ENCODE peak calls at places on chromosomes 4 and X, in five cellular contexts. C is spleen, D is tibial nerve, A is uterus, V is Peyer's patch. P is an unnamed sample.

GRCh38 chr4:98663226-98664006 is 5.0 kb upstream of the TSPAN5 start:
- DNase-seq in D (peak; percentile 15), A (no peak), C (peak; percentile 82), V (peak; percentile 73), P (no peak)

GRCh38 chrX:17375631-17376380 is 806 bp downstream of the NHS start:
- DNase-seq in D (peak; percentile 13), V (no peak), C (peak; percentile 71), A (no peak), P (no peak)

GRCh38 chr4:109009909-109010308 is 247.1 kb upstream of the ETNPPL start:
- DNase-seq in C (no peak), D (no peak), V (no peak), A (no peak), P (no peak)

GRCh38 chr4:127140306-127140705 is 492.5 kb upstream of the INTU start:
- DNase-seq in A (no peak), V (no peak), C (no peak), D (no peak), P (no peak)

GRCh38 chr4:10096201-10096975 is 20.2 kb downstream of the WDR1 start:
- DNase-seq in C (peak; percentile 90), D (peak; percentile 40), A (peak; percentile 72), V (peak; percentile 64), P (peak; percentile 89)

GRCh38 chr4:147160908-147161513 is 215.3 kb upstream of the TTC29 start:
- DNase-seq in C (no peak), A (no peak), D (no peak), V (no peak), P (peak; percentile 17)

GRCh38 chrX:136210243-136210642 is 41.0 kb downstream of the MAP7D3 start:
- DNase-seq in A (no peak), C (no peak), D (no peak), V (peak; percentile 37), P (no peak)

GRCh38 chrX:153690466-153690865 is 2.7 kb downstream of the SLC6A8 start:
- DNase-seq in V (no peak), C (no peak), A (no peak), D (no peak), P (no peak)

GRCh38 chr4:73816814-73817213 is 19.7 kb upstream of the CXCL6 start:
- DNase-seq in V (no peak), A (no peak), C (no peak), D (no peak), P (no peak)

GRCh38 chr4:40055379-40055872 is 1.2 kb upstream of the N4BP2 start:
- DNase-seq in C (no peak), D (no peak), V (no peak), A (no peak), P (no peak)

GRCh38 chr4:186260504-186261448 is 5.2 kb upstream of the F11 start:
- DNase-seq in C (no peak), A (no peak), V (no peak), D (no peak), P (no peak)

GRCh38 chr4:128810331-128810870 is 901 bp downstream of the JADE1 start:
- DNase-seq in A (peak; percentile 24), C (peak; percentile 82), D (no peak), V (peak; percentile 43), P (no peak)

GRCh38 chr4:84024405-84024804 is 474.7 kb downstream of the NKX6-1 start:
- DNase-seq in C (no peak), D (no peak), V (no peak), A (no peak), P (no peak)

GRCh38 chrX:24876782-24877315 is 138.9 kb downstream of the ARX start:
- DNase-seq in A (no peak), D (no peak), V (no peak), C (no peak), P (no peak)

GRCh38 chrX:28591542-28591941 is 4.3 kb downstream of the IL1RAPL1 start:
- DNase-seq in C (no peak), A (no peak), D (no peak), V (no peak), P (no peak)

GRCh38 chr4:56844817-56845580 is 23.5 kb upstream of the SPINK2 start:
- DNase-seq in A (no peak), D (no peak), C (no peak), V (no peak), P (no peak)

GRCh38 chr4:158769175-158769831 is 477 bp downstream of the FNIP2 start:
- DNase-seq in C (peak; percentile 88), A (peak; percentile 38), D (no peak), V (peak; percentile 17), P (no peak)

GRCh38 chr4:20251061-20251795 is 477 bp upstream of the SLIT2 start:
- DNase-seq in C (no peak), V (no peak), A (no peak), D (no peak), P (no peak)

GRCh38 chrX:112211459-112211858 is 128.9 kb upstream of the TRPC5 start:
- DNase-seq in A (no peak), V (no peak), D (no peak), C (no peak), P (no peak)

DNA sequence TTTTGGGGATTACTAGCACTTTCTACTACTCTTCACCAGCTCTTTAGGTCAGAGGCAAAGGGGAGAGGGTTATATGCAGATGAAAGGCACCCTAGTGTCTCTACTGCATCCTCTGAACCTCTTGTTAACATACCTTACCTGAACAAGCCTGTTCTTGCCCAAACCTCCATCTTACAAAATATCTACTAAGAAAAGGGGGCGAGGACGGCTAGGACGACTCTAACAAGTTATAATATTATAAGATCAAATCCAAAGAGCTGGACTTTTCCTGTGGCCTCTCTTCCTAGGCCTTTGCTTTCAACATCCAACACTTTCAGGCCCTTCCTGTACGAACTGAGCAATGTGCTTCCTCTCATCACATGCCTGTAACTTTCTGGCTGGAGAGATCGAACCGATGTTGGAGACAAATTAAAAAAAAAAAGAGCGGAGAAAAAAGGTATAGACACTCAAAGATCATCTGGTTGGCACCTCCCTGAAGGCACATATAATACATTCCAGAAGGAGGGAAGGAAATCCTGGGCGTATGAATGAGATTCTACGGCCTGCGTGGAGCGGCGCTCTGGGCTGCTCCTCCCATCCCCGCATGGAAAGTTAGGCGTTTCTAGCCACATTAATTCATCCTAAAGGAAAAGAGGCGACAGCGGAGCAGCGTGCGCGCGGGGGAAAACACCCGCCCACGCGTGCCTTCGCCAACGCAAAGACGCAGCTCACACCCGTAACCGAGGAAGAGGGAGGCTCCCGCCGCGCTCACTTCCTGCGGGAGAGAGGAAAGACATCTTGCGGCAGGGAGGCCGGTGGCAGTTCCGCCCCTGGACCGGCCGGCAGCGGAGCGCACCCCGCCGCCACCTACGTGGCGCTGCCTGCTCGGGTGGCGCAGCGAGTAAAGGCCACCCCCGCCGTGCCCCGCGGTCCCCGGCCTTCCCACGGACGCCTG is 803 bp downstream of the PRDM5 start:
- DNase-seq in C (peak; percentile 86), D (peak; percentile 53), A (peak; percentile 63), V (no peak), P (peak; percentile 49)
- TF ChIP-seq POLR2A in C (no peak), D (peak; percentile 52), A (peak; percentile 43), V (peak; percentile 38), P (peak; percentile 90)

GRCh38 chr4:6785572-6785925 is 3.0 kb downstream of the KIAA0232 start:
- DNase-seq in D (no peak), C (no peak), V (no peak), A (no peak), P (no peak)

GRCh38 chr4:6782846-6783110 is 251 bp downstream of the KIAA0232 start:
- DNase-seq in V (no peak), A (no peak), C (no peak), D (no peak), P (no peak)

GRCh38 chr4:6782147-6782845 is at the start of gene KIAA0232:
- DNase-seq in V (peak; percentile 89), A (peak; percentile 90), C (peak; percentile 98), D (peak; percentile 82), P (peak; percentile 67)

GRCh38 chr4:6781561-6781960 is 966 bp upstream of the KIAA0232 start:
- DNase-seq in D (no peak), V (no peak), C (no peak), A (no peak), P (no peak)

GRCh38 chr4:6783111-6783981 is 819 bp downstream of the KIAA0232 start:
- DNase-seq in D (peak; percentile 83), A (peak; percentile 89), C (peak; percentile 97), V (peak; percentile 81), P (peak; percentile 75)
- TF ChIP-seq POLR2A in D (peak; percentile 88), A (peak; percentile 87), C (peak; percentile 72), V (peak; percentile 79), P (peak; percentile 30)

DNA sequence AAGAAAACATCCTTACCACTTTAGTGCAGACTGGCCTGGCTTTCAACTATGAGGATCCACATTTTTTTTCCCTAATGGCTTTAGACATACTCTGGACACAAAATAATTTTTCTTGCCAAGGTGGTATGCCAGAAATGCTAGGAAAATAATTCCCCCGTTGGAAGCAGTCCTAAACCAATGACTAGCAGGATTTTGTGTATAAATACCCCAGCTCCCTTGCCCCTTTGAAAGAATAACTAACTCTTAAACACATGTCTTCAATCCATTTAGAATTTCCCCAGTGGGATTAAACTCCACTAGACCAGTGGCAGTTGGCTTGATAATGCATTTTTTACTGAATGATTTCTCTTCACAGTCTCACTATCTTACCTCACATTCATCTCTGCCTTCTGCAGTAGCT is 500.6 kb upstream of the FTHL17 start:
- DNase-seq in V (no peak), C (no peak), D (no peak), A (no peak), P (no peak)
- TF ChIP-seq POLR2A in V (no peak), C (no peak), D (no peak), A (no peak), P (no peak)

DNA sequence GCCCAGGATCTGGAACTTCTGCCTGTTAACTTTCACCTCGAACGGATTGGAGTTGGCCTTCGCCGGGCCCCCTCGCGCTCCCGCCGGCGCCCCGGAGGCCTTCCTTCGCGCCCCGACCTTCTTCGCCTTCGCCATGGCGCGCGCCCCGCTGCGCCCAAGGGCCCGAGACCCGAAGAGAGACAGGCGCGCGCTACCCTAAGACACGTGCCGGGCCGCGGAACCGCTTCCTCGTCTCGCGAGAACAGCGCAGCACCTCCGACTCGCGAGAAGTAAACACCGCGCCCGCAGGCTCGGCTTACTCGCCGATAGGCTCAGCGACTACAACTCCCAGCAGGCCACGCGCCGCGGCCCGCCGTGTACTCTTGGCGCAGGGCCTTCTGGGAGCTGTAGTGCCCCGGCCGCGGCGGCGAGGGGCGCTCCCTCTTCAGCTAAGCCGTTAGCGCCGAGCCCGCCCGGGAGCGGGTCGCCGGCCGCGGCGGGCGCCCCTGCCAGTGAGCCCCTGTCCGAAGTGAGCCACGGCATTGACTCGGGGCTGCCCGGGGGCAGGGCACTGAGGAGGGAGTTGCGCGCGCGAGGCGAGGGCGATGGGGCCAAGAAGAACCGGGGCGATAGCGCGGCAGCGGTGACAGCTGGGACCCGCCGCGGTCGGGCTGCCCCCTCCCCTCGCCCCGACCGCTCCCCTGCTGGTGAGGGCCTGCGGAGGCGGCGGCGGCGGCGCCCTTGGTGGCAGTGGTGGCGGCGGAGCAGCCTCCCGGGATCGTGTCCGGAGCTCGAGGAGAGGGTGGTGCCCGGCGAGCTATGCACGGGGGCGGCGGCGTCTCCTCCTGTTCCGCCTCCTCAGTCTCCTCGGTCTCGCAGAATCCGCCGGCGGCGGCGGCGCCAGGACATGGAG is at the start of the genes GRK4 and NOP14:
- DNase-seq in D (peak; percentile 96), V (peak; percentile 98), C (peak; percentile 100), A (peak; percentile 97), P (peak; percentile 77)
- TF ChIP-seq POLR2A in D (peak; percentile 67), V (peak; percentile 47), C (no peak), A (peak; percentile 51), P (peak; percentile 55)